ENCODE peak calls at places on chromosomes 2 and 18, in seven cellular contexts. Q, P, G, I, K, J and X are unnamed samples.

GRCh38 chr2:21413082-21413481 is 289.3 kb downstream of the TDRD15 start:
- DNase-seq in Q (no peak), P (no peak), G (no peak), I (peak), K (no peak), J (no peak), X (no peak)

GRCh38 chr2:100953406-100954043 is 48.6 kb upstream of the RPL31 start:
- DNase-seq in Q (no peak), P (no peak), G (no peak), I (no peak), K (no peak), J (no peak), X (no peak)

GRCh38 chr2:238942941-238943715 is 95.2 kb downstream of the TWIST2 start:
- DNase-seq in Q (no peak), P (peak), G (peak), I (peak), K (no peak), J (no peak), X (no peak)

GRCh38 chr2:25339791-25340339 is 1.9 kb downstream of the DNMT3A start:
- DNase-seq in Q (no peak), P (peak), G (peak), I (no peak), K (no peak), J (peak), X (no peak)

GRCh38 chr2:96470636-96471035 is 34.5 kb downstream of the NEURL3 start:
- DNase-seq in Q (no peak), P (no peak), G (no peak), I (peak), K (no peak), J (no peak), X (no peak)

GRCh38 chr2:34912084-34912483 is 1313.0 kb upstream of the FAM98A start:
- DNase-seq in Q (no peak), P (no peak), G (no peak), I (no peak), K (peak), J (no peak), X (no peak)

GRCh38 chr2:40658917-40659316 is 207.0 kb upstream of the SLC8A1 start:
- DNase-seq in Q (no peak), P (no peak), G (no peak), I (peak), K (no peak), J (no peak), X (peak)

GRCh38 chr2:88575051-88575450 is 52.2 kb downstream of the EIF2AK3 start:
- DNase-seq in Q (no peak), P (no peak), G (no peak), I (peak), K (no peak), J (no peak), X (no peak)

GRCh38 chr2:128464456-128464855 is 145.8 kb upstream of the HS6ST1 start:
- DNase-seq in Q (no peak), P (no peak), G (no peak), I (no peak), K (no peak), J (no peak), X (no peak)

GRCh38 chr2:47307066-47307465 is 95.9 kb upstream of the MSH2 start:
- DNase-seq in Q (no peak), P (no peak), G (no peak), I (peak), K (no peak), J (no peak), X (no peak)

GRCh38 chr2:233387667-233388528 is 33.6 kb downstream of the DGKD start:
- DNase-seq in Q (no peak), P (peak), G (peak), I (peak), K (no peak), J (peak), X (no peak)

GRCh38 chr2:20666364-20667150 is at the start of gene GDF7:
- DNase-seq in Q (no peak), P (peak), G (no peak), I (no peak), K (no peak), J (no peak), X (no peak)

GRCh38 chr2:200171761-200172482 is 134.6 kb upstream of the SPATS2L start:
- DNase-seq in Q (no peak), P (no peak), G (no peak), I (peak), K (no peak), J (no peak), X (no peak)

GRCh38 chr2:106117882-106118684 is 76.0 kb downstream of the UXS1 start:
- DNase-seq in Q (no peak), P (no peak), G (no peak), I (no peak), K (no peak), J (no peak), X (no peak)

GRCh38 chr2:8822218-8822617 is 15.2 kb downstream of the KIDINS220 start:
- DNase-seq in Q (no peak), P (no peak), G (no peak), I (peak), K (no peak), J (no peak), X (no peak)

GRCh38 chr18:73614812-73615211 is 532.8 kb downstream of the FBXO15 start:
- DNase-seq in Q (no peak), P (no peak), G (no peak), I (peak), K (no peak), J (no peak), X (no peak)

GRCh38 chr2:47155091-47155876 is at the start of gene STPG4:
- DNase-seq in Q (no peak), P (no peak), G (no peak), I (no peak), K (no peak), J (no peak), X (no peak)

GRCh38 chr18:23401400-23402347 is 51.4 kb upstream of the RIOK3 start:
- DNase-seq in Q (no peak), P (peak), G (no peak), I (peak), K (no peak), J (no peak), X (peak)

GRCh38 chr2:120763931-120764330 is 28.3 kb downstream of the GLI2 start:
- DNase-seq in Q (no peak), P (peak), G (no peak), I (no peak), K (no peak), J (no peak), X (no peak)

GRCh38 chr18:5476961-5477800 is 66.6 kb downstream of the EPB41L3 start:
- DNase-seq in Q (no peak), P (no peak), G (no peak), I (peak), K (no peak), J (no peak), X (no peak)

GRCh38 chr18:60044290-60045006 is 144.7 kb downstream of the PMAIP1 start:
- DNase-seq in Q (no peak), P (no peak), G (no peak), I (peak), K (no peak), J (no peak), X (no peak)

GRCh38 chr2:241843321-241844065 is 15.2 kb downstream of the PDCD1 start:
- DNase-seq in Q (no peak), P (no peak), G (no peak), I (no peak), K (no peak), J (no peak), X (no peak)

GRCh38 chr18:75456277-75456676 is 28.8 kb upstream of the SMIM21 start:
- DNase-seq in Q (no peak), P (no peak), G (no peak), I (no peak), K (no peak), J (no peak), X (no peak)

GRCh38 chr2:41998789-41999470 is 48.9 kb upstream of the PKDCC start:
- DNase-seq in Q (no peak), P (peak), G (no peak), I (no peak), K (no peak), J (no peak), X (no peak)

GRCh38 chr2:96240341-96241038 is 25.3 kb downstream of the TMEM127 start:
- DNase-seq in Q (no peak), P (no peak), G (no peak), I (no peak), K (no peak), J (no peak), X (no peak)

GRCh38 chr2:235968616-235969324 is 199.4 kb downstream of the GBX2 start:
- DNase-seq in Q (no peak), P (no peak), G (no peak), I (no peak), K (no peak), J (no peak), X (no peak)

GRCh38 chr18:36786686-36787085 is 42.1 kb downstream of the TPGS2 start:
- DNase-seq in Q (no peak), P (peak), G (peak), I (peak), K (no peak), J (peak), X (no peak)

GRCh38 chr18:28150925-28151324 is 26.0 kb downstream of the CDH2 start:
- DNase-seq in Q (no peak), P (no peak), G (no peak), I (no peak), K (no peak), J (no peak), X (no peak)

GRCh38 chr2:109481599-109481998 is 132.2 kb downstream of the SEPTIN10 start:
- DNase-seq in Q (no peak), P (no peak), G (no peak), I (no peak), K (no peak), J (no peak), X (no peak)

GRCh38 chr2:118530976-118531375 is 316.5 kb downstream of the EN1 start:
- DNase-seq in Q (peak), P (no peak), G (no peak), I (no peak), K (no peak), J (no peak), X (no peak)

GRCh38 chr2:175432021-175432420 is 250.5 kb upstream of the ATP5MC3 start:
- DNase-seq in Q (no peak), P (no peak), G (no peak), I (no peak), K (no peak), J (no peak), X (no peak)

GRCh38 chr2:216657963-216658362 is 24.7 kb downstream of the IGFBP2 start:
- DNase-seq in Q (no peak), P (no peak), G (no peak), I (no peak), K (no peak), J (no peak), X (no peak)

GRCh38 chr2:53881360-53881759 is 21.6 kb upstream of the GPR75 start:
- DNase-seq in Q (no peak), P (no peak), G (no peak), I (no peak), K (no peak), J (no peak), X (no peak)

GRCh38 chr2:105827351-105828096 is 82.8 kb downstream of the NCK2 start:
- DNase-seq in Q (no peak), P (no peak), G (no peak), I (no peak), K (no peak), J (no peak), X (no peak)

GRCh38 chr2:188973650-188974049 is 523 bp upstream of the COL3A1 start:
- DNase-seq in Q (no peak), P (no peak), G (no peak), I (no peak), K (no peak), J (no peak), X (no peak)

GRCh38 chr2:205148756-205149155 is 533.5 kb upstream of the NRP2 start:
- DNase-seq in Q (no peak), P (no peak), G (no peak), I (no peak), K (no peak), J (no peak), X (no peak)

GRCh38 chr2:217804338-217804737 is 198.5 kb downstream of the TNS1 start:
- DNase-seq in Q (no peak), P (peak), G (no peak), I (no peak), K (no peak), J (no peak), X (no peak)

GRCh38 chr2:67289921-67290371 is 107.2 kb upstream of the ETAA1 start:
- DNase-seq in Q (no peak), P (no peak), G (no peak), I (peak), K (no peak), J (no peak), X (no peak)

GRCh38 chr2:237351046-237351445 is 62.9 kb downstream of the COL6A3 start:
- DNase-seq in Q (no peak), P (no peak), G (no peak), I (no peak), K (no peak), J (no peak), X (no peak)

GRCh38 chr2:11242545-11243174 is 87.4 kb downstream of the SLC66A3 start:
- DNase-seq in Q (no peak), P (no peak), G (no peak), I (no peak), K (no peak), J (no peak), X (no peak)
- TF ChIP-seq POLR2A in Q (no peak), P (no peak), G (no peak), I (no peak), K (no peak), J (no peak), X (no peak)

GRCh38 chr2:263774-264492 is at the start of gene SH3YL1:
- DNase-seq in Q (peak), P (no peak), G (no peak), I (no peak), K (no peak), J (peak), X (no peak)
- TF ChIP-seq POLR2A in Q (no peak), P (peak), G (no peak), I (no peak), K (no peak), J (peak), X (no peak)

GRCh38 chr2:144516981-144517824 is 2.7 kb downstream of the ZEB2 start:
- DNase-seq in Q (no peak), P (peak), G (no peak), I (peak), K (no peak), J (no peak), X (no peak)
- TF ChIP-seq POLR2A in Q (no peak), P (peak), G (peak), I (no peak), K (peak), J (no peak), X (peak)

GRCh38 chr2:181444654-181445053 is 12.5 kb upstream of the ITGA4 start:
- DNase-seq in Q (no peak), P (no peak), G (no peak), I (no peak), K (no peak), J (no peak), X (no peak)

DNA sequence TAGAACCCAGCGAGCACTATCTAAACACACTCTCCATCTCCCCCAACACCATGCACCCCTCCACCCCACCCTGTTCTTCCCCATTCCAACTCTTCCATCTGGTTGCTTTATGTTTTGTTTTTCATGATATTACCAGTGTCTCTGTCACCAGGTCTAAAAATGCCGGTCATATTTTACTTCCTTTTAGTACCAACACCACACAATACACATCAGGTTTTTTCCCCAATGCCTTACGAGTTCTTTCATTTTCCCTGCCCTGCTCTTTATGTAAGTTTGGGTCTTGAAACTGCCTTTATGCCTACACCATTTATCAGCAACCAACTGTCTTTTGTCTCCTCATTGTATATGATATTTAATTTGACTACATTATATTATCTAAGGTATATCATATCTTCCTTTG is 10.1 kb upstream of the ITGA4 start:
- DNase-seq in Q (no peak), P (no peak), G (no peak), I (no peak), K (no peak), J (no peak), X (no peak)
- TF ChIP-seq POLR2A in Q (no peak), P (no peak), G (no peak), I (no peak), K (no peak), J (no peak), X (no peak)